ENCODE peak calls at places on chromosomes 3 and 15, in four cellular contexts. V, D, M and S are unnamed samples.

GRCh38 chr15:85302271-85302670 is 78.1 kb upstream of the AKAP13 start:
- DNase-seq in M (no peak), D (no peak), V (no peak), S (no peak)

GRCh38 chr3:25292604-25293003 is 135.5 kb upstream of the RARB start:
- DNase-seq in D (no peak), V (no peak), M (no peak), S (no peak)

GRCh38 chr3:150251654-150252053 is 156.4 kb upstream of the TSC22D2 start:
- DNase-seq in V (peak), D (peak), M (peak), S (no peak)

GRCh38 chr3:186603159-186603558 is 9.7 kb upstream of the AHSG start:
- DNase-seq in M (no peak), D (no peak), V (no peak), S (no peak)

GRCh38 chr3:4978966-4979400 is 254 bp upstream of the BHLHE40 start:
- DNase-seq in D (peak), M (peak), V (peak), S (peak)

GRCh38 chr3:158168996-158169573 is 59.2 kb downstream of the RSRC1 start:
- DNase-seq in V (peak), M (peak), D (peak), S (no peak)

GRCh38 chr15:64883997-64884511 is 27.6 kb upstream of the ANKDD1A start:
- DNase-seq in D (peak), M (no peak), V (peak), S (peak)

GRCh38 chr3:154616298-154616697 is 186.3 kb upstream of the GPR149 start:
- DNase-seq in M (no peak), D (no peak), V (no peak), S (no peak)

GRCh38 chr15:31278056-31278445 is 48.6 kb upstream of the KLF13 start:
- DNase-seq in D (no peak), V (no peak), M (no peak), S (no peak)

GRCh38 chr3:42855547-42856380 is 19.9 kb downstream of the CYP8B1 start:
- DNase-seq in M (no peak), D (no peak), V (no peak), S (no peak)

GRCh38 chr3:108391917-108392585 is 95.7 kb downstream of the HHLA2 start:
- DNase-seq in D (peak), V (peak), M (peak), S (no peak)

GRCh38 chr3:108219336-108219735 is 2.9 kb downstream of the IFT57 start:
- DNase-seq in D (no peak), M (no peak), V (no peak), S (no peak)

GRCh38 chr3:114171677-114172076 is 7.2 kb downstream of the DRD3 start:
- DNase-seq in D (no peak), V (no peak), M (no peak), S (no peak)

GRCh38 chr15:51801391-51801835 is 28.0 kb upstream of the TMOD3 start:
- DNase-seq in M (peak), V (peak), D (peak), S (no peak)

GRCh38 chr3:125150525-125151436 is 61.8 kb downstream of the SLC12A8 start:
- DNase-seq in V (peak), D (peak), M (no peak), S (peak)

GRCh38 chr15:70014860-70015490 is 82.7 kb downstream of the TLE3 start:
- DNase-seq in D (no peak), M (no peak), V (no peak), S (no peak)

GRCh38 chr3:171458056-171458856 is 1.9 kb downstream of the TNIK start:
- DNase-seq in M (no peak), D (no peak), V (no peak), S (no peak)

GRCh38 chr15:63887630-63888029 is 53.9 kb upstream of the HERC1 start:
- DNase-seq in V (no peak), M (no peak), D (no peak), S (no peak)

GRCh38 chr3:133962879-133963278 is 66.8 kb downstream of the SLCO2A1 start:
- DNase-seq in V (peak), D (peak), M (peak), S (no peak)

GRCh38 chr15:87080547-87080946 is 1000.9 kb downstream of the AGBL1 start:
- DNase-seq in V (no peak), D (no peak), M (peak), S (no peak)

GRCh38 chr3:70726096-70726745 is 413.8 kb upstream of the MDFIC2 start:
- DNase-seq in M (no peak), D (peak), V (no peak), S (no peak)

GRCh38 chr15:73442968-73443367 is at the start of gene REC114:
- DNase-seq in M (no peak), D (no peak), V (no peak), S (no peak)

GRCh38 chr15:57570994-57571393 is 20.7 kb upstream of the MYZAP start:
- DNase-seq in V (peak), M (peak), D (peak), S (no peak)

GRCh38 chr3:189588061-189588817 is 43.0 kb upstream of the TP63 start:
- DNase-seq in D (peak), M (no peak), V (peak), S (no peak)

GRCh38 chr3:14563946-14564539 is 23.9 kb upstream of the GRIP2 start:
- DNase-seq in D (no peak), M (no peak), V (no peak), S (no peak)

GRCh38 chr3:182979103-182979697 is 1.1 kb downstream of the DCUN1D1 start:
- DNase-seq in V (peak), M (no peak), D (peak), S (no peak)

GRCh38 chr3:61812085-61812484 is 250.7 kb downstream of the PTPRG start:
- DNase-seq in D (no peak), V (no peak), M (no peak), S (no peak)

GRCh38 chr15:61750271-61751084 is 309.8 kb downstream of the VPS13C start:
- DNase-seq in M (no peak), V (no peak), D (no peak), S (no peak)

GRCh38 chr3:42014949-42015533 is 53.1 kb upstream of the ULK4 start:
- DNase-seq in V (peak), D (no peak), M (no peak), S (peak)

GRCh38 chr3:80052271-80052670 is 284.5 kb upstream of the ROBO1 start:
- DNase-seq in V (no peak), M (no peak), D (no peak), S (no peak)

GRCh38 chr3:53182759-53183355 is 21.8 kb downstream of the PRKCD start:
- DNase-seq in V (no peak), M (no peak), D (no peak), S (no peak)

GRCh38 chr15:51093865-51094605 is 671 bp downstream of the TNFAIP8L3 start:
- DNase-seq in D (no peak), V (peak), M (no peak), S (no peak)

GRCh38 chr3:59212128-59212764 is 162.4 kb upstream of the CFAP20DC start:
- DNase-seq in M (peak), V (peak), D (peak), S (no peak)

GRCh38 chr15:70586241-70586640 is 177.1 kb downstream of the UACA start:
- DNase-seq in M (no peak), D (no peak), V (no peak), S (peak)

GRCh38 chr15:45187894-45188830 is at the start of gene SHF:
- DNase-seq in M (no peak), D (peak), V (peak), S (no peak)

GRCh38 chr15:48596415-48596814 is 49.1 kb downstream of the FBN1 start:
- DNase-seq in M (no peak), V (peak), D (no peak), S (no peak)
- H3K4me3 ChIP-seq in M (no peak), V (no peak), D (no peak), S (no peak)

GRCh38 chr15:78978601-78979179 is 33.8 kb upstream of the CTSH start:
- DNase-seq in M (no peak), D (no peak), V (no peak), S (no peak)
- TF ChIP-seq CTCF in M (no peak), D (no peak), V (no peak), S (no peak)

DNA sequence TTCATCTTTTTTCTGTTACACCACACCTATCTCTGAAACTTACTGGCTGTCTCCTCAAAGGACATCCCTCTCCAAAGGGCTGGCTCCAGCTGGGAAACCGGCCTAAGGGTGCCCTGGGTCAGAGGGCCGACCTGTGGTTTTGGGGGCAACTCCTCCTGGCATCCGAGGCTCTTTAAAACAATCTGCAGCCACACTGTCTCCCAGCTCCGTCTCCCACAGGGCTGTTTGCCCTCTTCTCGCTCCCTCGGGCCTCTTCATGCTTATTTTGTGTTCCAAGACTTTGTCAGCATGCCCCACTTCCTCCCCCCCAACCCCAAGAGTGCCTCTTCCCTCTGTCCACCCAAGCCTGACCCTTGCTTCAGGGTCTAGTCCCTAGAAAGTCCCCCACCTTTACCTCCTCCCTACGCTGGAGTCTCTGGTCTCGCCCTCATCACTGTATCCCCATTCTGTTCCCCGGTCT is 1.3 kb upstream of the CSK start:
- DNase-seq in M (no peak), D (no peak), V (no peak), S (no peak)
- H3K4me3 ChIP-seq in M (no peak), D (no peak), V (no peak), S (no peak)

GRCh38 chr3:128496602-128497304 is 3.8 kb upstream of the GATA2 start:
- DNase-seq in M (no peak), V (peak), D (no peak), S (no peak)

GRCh38 chr3:128499724-128500275 is 6.8 kb upstream of the GATA2 start:
- DNase-seq in M (no peak), D (no peak), V (peak), S (no peak)

GRCh38 chr3:128498901-128499530 is 6.0 kb upstream of the GATA2 start:
- DNase-seq in M (no peak), D (no peak), V (no peak), S (peak)

GRCh38 chr3:128497305-128498126 is 4.5 kb upstream of the GATA2 start:
- DNase-seq in D (no peak), M (no peak), V (peak), S (no peak)

GRCh38 chr3:128498127-128498626 is 5.2 kb upstream of the GATA2 start:
- DNase-seq in D (no peak), V (no peak), M (no peak), S (no peak)
- TF ChIP-seq CTCF in D (no peak), V (no peak), M (no peak), S (no peak)

DNA sequence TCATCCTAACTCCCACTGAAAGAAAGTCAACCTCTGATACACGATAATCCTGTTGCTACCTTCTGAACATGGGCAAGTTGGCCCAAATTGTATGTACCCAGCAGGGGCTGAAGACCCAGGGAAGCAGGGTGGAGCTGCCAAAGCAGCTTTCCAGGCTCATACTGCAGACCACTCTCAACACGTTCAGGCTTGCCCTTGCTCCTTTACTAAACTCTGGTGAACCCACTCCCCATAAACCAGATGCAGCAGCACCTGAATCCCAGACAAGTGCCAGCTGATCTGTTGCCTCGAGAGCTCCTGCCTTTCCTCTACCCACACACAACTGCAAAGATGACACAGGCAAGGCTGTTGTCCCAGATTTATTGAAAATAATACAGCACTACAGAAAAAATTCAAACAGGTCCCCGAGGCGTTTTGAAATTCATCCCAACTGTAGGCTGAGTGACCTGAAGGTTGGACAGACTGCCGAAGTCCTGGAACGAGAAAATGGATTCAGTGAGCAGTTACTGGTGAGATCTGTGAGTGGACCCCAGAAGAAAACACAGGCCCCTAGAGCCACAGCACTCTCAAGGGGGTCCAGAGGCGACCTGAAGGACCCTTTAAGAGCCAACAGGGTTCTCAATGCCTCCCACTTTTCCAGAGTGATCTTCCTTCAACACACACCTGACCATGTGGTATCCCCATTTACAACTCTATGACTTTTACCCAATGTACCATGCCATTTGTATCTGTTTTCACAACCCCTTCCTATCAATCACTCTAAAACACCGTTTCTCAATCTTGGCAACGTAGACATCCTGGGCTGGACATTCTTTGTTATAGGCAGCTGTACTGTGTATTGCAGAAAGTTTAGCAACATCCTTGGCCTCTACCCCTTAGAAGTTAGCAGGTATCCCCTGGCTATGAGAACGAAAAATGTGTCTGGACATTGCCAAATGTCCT is 3.6 kb downstream of the RPS17 start:
- DNase-seq in V (no peak), M (no peak), D (no peak), S (peak)
- H3K4me3 ChIP-seq in V (no peak), M (no peak), D (no peak), S (no peak)

GRCh38 chr3:122858373-122858772 is 63.5 kb downstream of the SLC49A4 start:
- DNase-seq in M (peak), V (peak), D (peak), S (no peak)
- TF ChIP-seq CTCF in M (peak), V (peak), D (peak), S (peak)

GRCh38 chr3:72199530-72199929 is 414.6 kb upstream of the PROK2 start:
- DNase-seq in D (no peak), V (no peak), M (no peak), S (no peak)

GRCh38 chr3:72193768-72194463 is 409.0 kb upstream of the PROK2 start:
- DNase-seq in D (no peak), V (peak), M (no peak), S (no peak)

GRCh38 chr3:72195895-72196294 is 410.9 kb upstream of the PROK2 start:
- DNase-seq in V (no peak), M (no peak), D (no peak), S (no peak)

GRCh38 chr3:72194464-72194857 is 409.5 kb upstream of the PROK2 start:
- DNase-seq in V (no peak), D (no peak), M (no peak), S (no peak)

DNA sequence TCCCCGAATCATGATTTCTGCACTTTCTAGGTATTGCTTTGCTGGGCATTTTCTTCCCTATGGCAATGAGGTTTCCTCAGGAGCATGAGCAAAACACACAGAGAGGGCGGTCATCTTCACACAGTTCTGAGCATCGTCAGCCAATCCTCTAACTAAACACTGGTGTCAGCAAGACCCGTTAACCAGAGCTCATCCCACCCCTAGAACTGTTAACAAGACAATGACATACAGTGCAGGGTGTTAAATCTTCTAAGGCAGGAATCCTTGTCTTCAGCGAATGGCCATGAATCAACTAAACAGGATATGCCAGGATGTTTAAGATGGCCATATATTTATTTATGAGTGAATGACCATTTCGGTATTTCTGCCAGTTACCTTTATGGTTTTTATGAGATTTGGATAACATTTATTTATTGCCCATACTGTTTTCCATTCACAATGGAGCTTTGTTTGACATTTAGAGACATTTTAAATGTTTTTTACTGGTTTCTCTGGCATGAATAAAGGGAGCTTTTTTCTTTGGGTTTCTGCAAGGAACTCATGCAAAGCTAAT is 411.5 kb upstream of the PROK2 start:
- DNase-seq in D (no peak), V (no peak), M (no peak), S (no peak)
- H3K4me3 ChIP-seq in D (no peak), V (no peak), M (no peak), S (no peak)

GRCh38 chr3:46947545-46947899 is 29.0 kb downstream of the CCDC12 start:
- DNase-seq in M (no peak), D (no peak), V (no peak), S (no peak)

GRCh38 chr3:46950177-46950576 is 26.4 kb downstream of the CCDC12 start:
- DNase-seq in D (no peak), V (no peak), M (no peak), S (no peak)

GRCh38 chr3:46950661-46951241 is 25.8 kb downstream of the CCDC12 start:
- DNase-seq in D (no peak), M (no peak), V (no peak), S (no peak)

GRCh38 chr3:46947981-46948791 is 28.4 kb downstream of the CCDC12 start:
- DNase-seq in V (peak), M (no peak), D (peak), S (no peak)

DNA sequence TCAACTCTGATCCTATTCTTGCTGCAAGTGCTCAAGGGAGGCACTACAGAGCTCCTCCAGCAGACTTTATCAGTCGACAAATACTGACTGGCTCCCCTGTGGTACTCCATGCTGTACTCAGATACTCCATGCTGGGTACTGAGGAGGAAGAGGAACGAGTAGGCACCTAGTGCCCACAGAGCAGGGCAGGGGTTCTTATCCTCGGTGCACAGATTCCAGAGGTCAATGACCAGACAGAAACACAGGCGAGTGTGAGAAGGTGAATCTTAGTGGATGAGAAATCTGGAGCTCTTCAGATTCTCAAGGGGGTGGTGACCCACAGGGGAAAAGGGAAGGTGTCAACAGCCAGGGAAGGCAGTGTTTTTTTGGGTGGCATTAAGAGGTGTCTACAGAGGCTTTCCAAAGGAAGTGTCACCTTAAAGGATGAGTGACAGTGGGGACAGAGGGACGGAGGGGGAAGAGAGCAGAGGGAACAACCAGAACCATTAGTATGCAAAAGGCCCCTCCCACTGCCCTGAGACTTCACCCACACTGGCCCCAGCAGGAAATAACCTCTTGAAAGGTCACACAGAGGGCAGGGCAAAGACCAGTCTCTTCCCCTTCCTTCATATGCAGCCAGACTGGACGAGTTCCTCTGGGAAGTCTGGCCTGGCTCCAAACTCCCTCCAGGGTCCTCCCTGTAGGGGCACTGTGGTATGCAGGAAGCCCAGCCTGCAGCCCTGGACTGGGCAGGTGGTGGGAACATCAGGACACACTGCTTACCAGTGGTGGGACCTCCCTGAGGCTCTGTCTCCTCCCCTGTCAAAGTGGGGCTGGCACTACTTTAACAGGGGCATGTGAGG is 27.5 kb downstream of the CCDC12 start:
- DNase-seq in D (no peak), M (no peak), V (no peak), S (no peak)
- TF ChIP-seq CTCF in D (no peak), M (no peak), V (no peak), S (no peak)